ENCODE peak calls at places on chromosomes 7 and 10, in ten cellular contexts. E is PC-9, M is ovary, T is transverse colon, R is fibroblast of mammary gland, V is heart left ventricle, P is vagina, F is prostate gland, Z is adrenal gland, O is foreskin fibroblast. G is an unnamed sample.
A peak's percentile ranks its signal among the peaks of the same experiment; 100 is the strongest.

GRCh38 chr10:13536674-13537366 is 8.0 kb upstream of the BEND7 start:
- DNase-seq in O (peak; percentile 23), R (peak; percentile 38), P (no peak), Z (peak; percentile 46), T (peak; percentile 51), V (peak; percentile 58), M (peak; percentile 35), F (peak; percentile 10), E (peak; percentile 28), G (peak; percentile 35)

GRCh38 chr7:135247746-135248471 is 14.3 kb downstream of the STRA8 start:
- DNase-seq in T (no peak), E (no peak), V (no peak), P (peak; percentile 58), Z (no peak), O (no peak), F (no peak), M (no peak), R (no peak), G (no peak)

GRCh38 chr10:79488303-79488702 is 24.0 kb upstream of the EIF5AL1 start:
- DNase-seq in V (peak; percentile 76), T (peak; percentile 53), E (peak; percentile 80), F (no peak), Z (peak; percentile 64), R (peak; percentile 90), O (peak; percentile 93), P (no peak), M (peak; percentile 78), G (peak; percentile 91)

GRCh38 chr7:140022582-140023211 is 40.1 kb downstream of the PARP12 start:
- DNase-seq in P (no peak), V (no peak), E (no peak), R (no peak), M (no peak), T (no peak), O (peak; percentile 21), Z (no peak), F (peak; percentile 65), G (peak; percentile 42)

GRCh38 chr7:85602196-85602595 is 415.3 kb upstream of the SEMA3D start:
- DNase-seq in M (no peak), E (no peak), P (no peak), R (peak; percentile 38), Z (no peak), O (peak; percentile 14), F (no peak), T (no peak), V (no peak), G (peak; percentile 29)

GRCh38 chr10:5465976-5466450 is 33.4 kb downstream of the CALML5 start:
- DNase-seq in V (no peak), P (no peak), O (no peak), F (no peak), T (peak; percentile 33), E (no peak), R (no peak), Z (no peak), M (no peak), G (no peak)

GRCh38 chr10:115727114-115727513 is 545.9 kb downstream of the GFRA1 start:
- DNase-seq in R (no peak), M (no peak), V (no peak), E (no peak), O (no peak), T (no peak), P (no peak), F (no peak), Z (no peak), G (no peak)

GRCh38 chr10:35912615-35913170 is 270.6 kb upstream of the FZD8 start:
- DNase-seq in Z (no peak), V (no peak), M (no peak), E (no peak), R (peak; percentile 88), F (no peak), O (peak; percentile 79), T (no peak), P (no peak), G (peak; percentile 35)

GRCh38 chr7:108010377-108010776 is 7.4 kb upstream of the LAMB1 start:
- DNase-seq in E (no peak), M (no peak), Z (no peak), T (no peak), F (no peak), V (no peak), P (no peak), R (no peak), O (no peak), G (no peak)

GRCh38 chr7:155506854-155507337 is 39.5 kb downstream of the CNPY1 start:
- DNase-seq in M (no peak), F (no peak), R (no peak), P (no peak), E (no peak), T (no peak), V (no peak), O (peak; percentile 3), Z (no peak), G (no peak)

GRCh38 chr7:28575241-28575643 is 162.9 kb downstream of the CREB5 start:
- DNase-seq in R (peak; percentile 64), E (no peak), V (no peak), M (no peak), P (no peak), T (no peak), Z (no peak), F (no peak), O (no peak), G (no peak)

GRCh38 chr7:2403718-2404648 is 572 bp downstream of the CHST12 start:
- DNase-seq in Z (peak; percentile 38), E (peak; percentile 57), M (peak; percentile 69), V (peak; percentile 51), O (peak; percentile 28), P (no peak), F (no peak), R (no peak), T (peak; percentile 46), G (peak; percentile 36)
- TF ChIP-seq CTCF in Z (peak; percentile 15), E (peak; percentile 44), M (no peak), V (no peak), O (no peak), P (no peak), F (peak; percentile 19), R (no peak), T (no peak), G (peak; percentile 21)

DNA sequence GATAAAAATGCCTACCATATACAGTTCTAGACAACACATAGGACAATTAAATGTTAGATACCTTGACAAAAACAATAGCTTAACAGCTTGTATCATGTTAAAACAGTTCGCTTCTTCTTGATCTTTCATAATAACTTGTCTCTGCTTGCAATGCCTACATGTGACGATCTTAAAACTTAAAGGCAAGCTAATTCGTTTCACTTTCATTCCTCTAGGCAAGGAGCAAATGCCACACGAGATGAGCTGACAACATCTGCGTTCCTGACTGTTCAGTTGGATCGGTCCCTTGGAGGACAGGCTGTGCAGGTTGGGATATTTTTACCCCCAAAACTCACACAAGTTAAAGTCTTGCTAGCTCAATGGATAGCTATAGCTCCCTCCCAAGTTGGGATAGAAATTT is 51.6 kb upstream of the ARL4A start:
- DNase-seq in R (no peak), V (no peak), O (no peak), Z (no peak), E (no peak), F (peak; percentile 43), P (no peak), T (peak; percentile 10), M (no peak), G (no peak)
- H3K4me3 ChIP-seq in R (no peak overlapping the region), V (no peak overlapping the region), O (no peak overlapping the region), Z (no peak overlapping the region), E (no peak overlapping the region), F (no peak overlapping the region), P (no peak overlapping the region), T (no peak overlapping the region), M (no peak overlapping the region), G (no peak overlapping the region)

DNA sequence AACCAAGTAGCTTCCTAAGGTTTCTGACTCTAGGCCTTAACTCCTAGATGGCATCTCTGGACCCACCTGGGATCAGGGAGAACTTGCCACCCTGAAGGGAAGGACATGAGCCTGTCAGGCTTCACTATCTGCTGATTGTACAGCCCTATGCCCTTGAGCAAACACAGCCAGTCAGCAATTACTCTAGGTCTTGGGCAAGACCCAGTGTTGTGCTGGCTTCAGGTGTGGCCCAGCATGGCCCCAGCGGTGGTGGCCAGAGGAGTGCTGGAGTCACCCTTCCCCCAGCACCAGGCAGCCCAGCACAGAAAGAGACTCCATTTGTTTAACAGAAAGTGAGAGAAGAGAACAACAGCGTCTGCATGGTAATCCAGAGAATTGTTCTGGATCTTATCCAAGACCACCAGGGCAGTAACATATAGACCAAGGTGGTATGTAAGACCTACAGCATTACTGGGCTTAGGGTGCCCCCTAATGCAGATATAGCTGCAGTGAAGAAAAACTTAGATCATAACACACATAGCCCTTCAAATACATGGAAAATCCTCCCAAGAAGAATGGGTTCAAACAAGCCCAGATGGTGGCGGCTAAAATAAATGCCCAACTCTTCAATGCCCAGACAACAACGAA is 207.7 kb downstream of the MAGI2 start:
- DNase-seq in E (no peak), P (no peak), O (no peak), R (no peak), Z (no peak), F (no peak), M (no peak), V (no peak), T (no peak), G (no peak)
- TF ChIP-seq CTCF in E (no peak), P (no peak), O (no peak), R (no peak), Z (no peak), F (no peak), M (no peak), V (no peak), T (no peak), G (no peak)

DNA sequence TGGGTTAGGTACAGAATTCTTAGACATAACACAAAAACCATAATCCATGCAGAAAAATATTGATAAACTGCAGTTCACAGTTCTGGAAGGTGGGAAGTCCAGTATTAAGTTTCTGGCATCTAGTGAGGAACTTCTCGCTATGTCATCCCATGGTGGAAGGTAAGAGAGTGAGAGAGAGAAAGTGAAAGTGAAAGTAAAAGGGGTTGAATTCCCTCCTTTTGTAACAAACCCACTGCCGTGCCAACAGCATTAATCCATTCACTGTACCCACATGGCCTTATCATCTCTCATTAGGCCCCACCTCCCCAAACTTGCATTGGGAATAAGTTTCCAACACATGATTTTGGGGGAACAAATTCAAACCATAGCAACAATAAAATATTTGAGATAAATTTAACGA is 17.1 kb downstream of the ZNF485 start:
- DNase-seq in P (no peak), Z (no peak), M (no peak), R (peak; percentile 17), O (no peak), E (no peak), T (no peak), F (no peak), V (no peak), G (peak; percentile 40)
- H3K4me3 ChIP-seq in P (no peak overlapping the region), Z (no peak overlapping the region), M (no peak overlapping the region), R (no peak overlapping the region), O (peak overlapping the region; percentile 19), E (peak overlapping the region; percentile 47), T (no peak overlapping the region), F (no peak overlapping the region), V (peak overlapping the region; percentile 39), G (no peak overlapping the region)

GRCh38 chr7:128020161-128020560 is 11.1 kb downstream of the LRRC4 start:
- DNase-seq in P (no peak), O (no peak), T (no peak), F (no peak), Z (no peak), M (no peak), V (no peak), E (no peak), R (no peak), G (no peak)
- TF ChIP-seq CTCF in P (no peak), O (peak; percentile 7), T (peak; percentile 11), F (no peak), Z (no peak), M (no peak), V (no peak), E (no peak), R (peak; percentile 36), G (peak; percentile 23)

GRCh38 chr7:57412618-57413017 is 37.4 kb upstream of the ZNF716 start:
- DNase-seq in V (no peak), F (no peak), R (no peak), Z (no peak), E (no peak), P (no peak), M (no peak), T (no peak), O (no peak), G (no peak)
- H3K4me3 ChIP-seq in V (no peak overlapping the region), F (no peak overlapping the region), R (no peak overlapping the region), Z (no peak overlapping the region), E (no peak overlapping the region), P (no peak overlapping the region), M (no peak overlapping the region), T (no peak overlapping the region), O (no peak overlapping the region), G (no peak overlapping the region)